ENCODE peak calls at places on chromosomes 3 and 15, in six cellular contexts. E, V, S, O, F and X are unnamed samples.

GRCh38 chr3:65751123-65751700 is 287.5 kb downstream of the MAGI1 start:
- DNase-seq in E (peak; percentile 80), S (peak; percentile 68), V (peak; percentile 38), O (peak; percentile 50), F (peak; percentile 5), X (no peak)

GRCh38 chr15:73924258-73924921 is 1.9 kb upstream of the LOXL1 start:
- DNase-seq in F (peak; percentile 83), E (no peak), V (peak; percentile 59), S (peak; percentile 31), O (no peak), X (no peak)

GRCh38 chr3:7874116-7874515 is 627.5 kb upstream of the LMCD1 start:
- DNase-seq in V (no peak), F (no peak), O (no peak), E (no peak), S (no peak), X (no peak)

GRCh38 chr3:102024270-102024904 is 175.1 kb downstream of the NFKBIZ start:
- DNase-seq in E (no peak), F (no peak), O (no peak), S (no peak), V (no peak), X (no peak)

GRCh38 chr3:155102329-155102728 is 22.2 kb downstream of the MME start:
- DNase-seq in S (no peak), E (no peak), F (peak; percentile 27), V (no peak), O (no peak), X (no peak)

GRCh38 chr3:126507886-126508285 is 9.7 kb downstream of the UROC1 start:
- DNase-seq in V (no peak), F (no peak), O (no peak), E (no peak), S (no peak), X (no peak)

GRCh38 chr3:146163584-146163983 is 2.6 kb upstream of the PLOD2 start:
- DNase-seq in F (peak; percentile 79), O (no peak), V (no peak), E (no peak), S (no peak), X (no peak)

GRCh38 chr3:103684956-103685355 is 1250.1 kb downstream of the ZPLD1 start:
- DNase-seq in O (no peak), F (no peak), S (no peak), V (peak; percentile 94), E (no peak), X (no peak)

GRCh38 chr3:63910873-63911272 is 1.3 kb downstream of the SCAANT1 start:
- DNase-seq in E (no peak), F (no peak), O (no peak), S (no peak), V (no peak), X (no peak)

GRCh38 chr15:62306851-62307504 is 141.9 kb upstream of the C2CD4B start:
- DNase-seq in O (peak; percentile 73), E (peak; percentile 55), S (peak; percentile 46), V (peak; percentile 89), F (peak; percentile 71), X (peak; percentile 77)

GRCh38 chr3:125141596-125142417 is 70.7 kb downstream of the SLC12A8 start:
- DNase-seq in E (peak; percentile 63), F (no peak), S (peak; percentile 68), V (peak; percentile 72), O (peak; percentile 31), X (no peak)

GRCh38 chr3:39220551-39221530 is 28.4 kb upstream of the XIRP1 start:
- DNase-seq in S (no peak), V (no peak), O (no peak), F (no peak), E (no peak), X (no peak)

GRCh38 chr3:18097989-18098388 is 327.1 kb downstream of the SATB1 start:
- DNase-seq in E (no peak), V (no peak), O (no peak), F (no peak), S (no peak), X (no peak)

GRCh38 chr15:89163271-89164055 is 57.9 kb downstream of the RLBP1 start:
- DNase-seq in O (no peak), S (no peak), V (peak; percentile 83), F (no peak), E (no peak), X (no peak)

GRCh38 chr3:188595890-188596376 is 442.0 kb downstream of the LPP start:
- DNase-seq in V (no peak), O (no peak), F (peak; percentile 37), E (no peak), S (no peak), X (no peak)

GRCh38 chr3:48633256-48633655 is 2.0 kb downstream of the SLC26A6 start:
- DNase-seq in S (no peak), E (no peak), V (no peak), O (no peak), F (no peak), X (no peak)

GRCh38 chr3:38127611-38128302 is 9.2 kb downstream of the ACAA1 start:
- DNase-seq in E (no peak), S (no peak), F (no peak), O (peak; percentile 8), V (no peak), X (no peak)

GRCh38 chr3:187943677-187944390 is 198.6 kb upstream of the BCL6 start:
- DNase-seq in E (no peak), F (peak; percentile 30), O (no peak), V (peak; percentile 74), S (no peak), X (peak; percentile 39)

GRCh38 chr3:142858043-142858442 is 30.8 kb downstream of the PCOLCE2 start:
- DNase-seq in O (no peak), F (no peak), V (peak; percentile 54), S (no peak), E (no peak), X (no peak)

GRCh38 chr3:69092030-69092513 is 7.3 kb downstream of the ARL6IP5 start:
- DNase-seq in E (peak; percentile 10), O (no peak), V (peak; percentile 7), S (no peak), F (no peak), X (no peak)

GRCh38 chr3:127915937-127916480 is 977 bp downstream of the KBTBD12 start:
- DNase-seq in F (no peak), V (no peak), S (no peak), O (no peak), E (no peak), X (no peak)

GRCh38 chr3:53606793-53607192 is 112.4 kb downstream of the CACNA1D start:
- DNase-seq in S (no peak), E (no peak), V (no peak), O (no peak), F (no peak), X (no peak)

GRCh38 chr3:156681003-156681402 is 6.6 kb downstream of the TIPARP start:
- DNase-seq in O (peak; percentile 56), S (no peak), V (peak; percentile 45), F (peak; percentile 77), E (peak; percentile 13), X (peak; percentile 44)

GRCh38 chr3:136343446-136343845 is 93.3 kb downstream of the PCCB start:
- DNase-seq in E (no peak), V (no peak), S (no peak), F (no peak), O (no peak), X (no peak)

GRCh38 chr15:64521201-64521600 is 60.8 kb downstream of the ZNF609 start:
- DNase-seq in S (no peak), O (no peak), V (peak; percentile 63), F (no peak), E (no peak), X (no peak)

GRCh38 chr3:112776000-112776399 is 70.7 kb downstream of the CD200R1L start:
- DNase-seq in F (peak; percentile 44), E (no peak), O (no peak), S (no peak), V (no peak), X (no peak)

GRCh38 chr15:50181206-50181982 is 602 bp upstream of the SLC27A2 start:
- DNase-seq in V (peak; percentile 71), O (no peak), S (no peak), E (no peak), F (no peak), X (no peak)

GRCh38 chr15:86624261-86625036 is 544.8 kb downstream of the AGBL1 start:
- DNase-seq in O (peak; percentile 12), E (peak; percentile 71), V (peak; percentile 17), S (peak; percentile 53), F (peak; percentile 97), X (peak; percentile 95)